ENCODE peak calls at places on chromosome 7, in seven cellular contexts. T is mammary epithelial cell, I is fibroblast of lung, S is HCT116, O is astrocyte, V is H9, C is GM23338. B is an unnamed sample.

GRCh38 chr7:37495574-37496184 is 47.0 kb upstream of the ELMO1 start:
- DNase-seq in T (peak), I (peak), S (no peak), O (no peak), V (no peak), C (peak), B (no peak)

GRCh38 chr7:44372560-44373417 is 47.4 kb upstream of the CAMK2B start:
- DNase-seq in T (no peak), I (no peak), S (no peak), O (no peak), V (no peak), C (no peak), B (no peak)

GRCh38 chr7:1734331-1734730 is 64.3 kb downstream of the ELFN1 start:
- DNase-seq in T (no peak), I (no peak), S (no peak), O (no peak), V (no peak), C (no peak), B (no peak)

GRCh38 chr7:12570529-12571461 is at the start of gene SCIN:
- DNase-seq in T (no peak), I (peak), S (no peak), O (peak), V (peak), C (peak), B (no peak)

GRCh38 chr7:57425969-57426628 is 23.9 kb upstream of the ZNF716 start:
- DNase-seq in T (no peak), I (no peak), S (no peak), O (no peak), V (no peak), C (no peak), B (no peak)

GRCh38 chr7:44114586-44115310 is 8.6 kb downstream of the POLD2 start:
- DNase-seq in T (no peak), I (no peak), S (no peak), O (no peak), V (no peak), C (no peak), B (peak)

GRCh38 chr7:55254242-55254595 is 110.9 kb upstream of the LANCL2 start:
- DNase-seq in T (no peak), I (no peak), S (no peak), O (no peak), V (peak), C (peak), B (no peak)

GRCh38 chr7:75869776-75870379 is 9.0 kb upstream of the RHBDD2 start:
- DNase-seq in T (peak), I (no peak), S (no peak), O (peak), V (no peak), C (no peak), B (no peak)

GRCh38 chr7:45174328-45174610 is 16.7 kb downstream of the RAMP3 start:
- DNase-seq in T (no peak), I (no peak), S (no peak), O (no peak), V (no peak), C (no peak), B (no peak)

GRCh38 chr7:140079121-140079536 is 16.4 kb upstream of the PARP12 start:
- DNase-seq in T (peak), I (peak), S (no peak), O (peak), V (peak), C (peak), B (no peak)

GRCh38 chr7:140176271-140176701 is 497 bp downstream of the KDM7A start:
- DNase-seq in T (no peak), I (no peak), S (no peak), O (no peak), V (no peak), C (peak), B (no peak)

GRCh38 chr7:48171190-48171589 is at the start of gene ABCA13:
- DNase-seq in T (peak), I (peak), S (no peak), O (no peak), V (no peak), C (no peak), B (no peak)

GRCh38 chr7:131302876-131303707 is 24.6 kb upstream of the MKLN1 start:
- DNase-seq in T (peak), I (peak), S (peak), O (no peak), V (peak), C (peak), B (no peak)

GRCh38 chr7:87318741-87319140 is 26.7 kb upstream of the CROT start:
- DNase-seq in T (no peak), I (no peak), S (no peak), O (no peak), V (no peak), C (no peak), B (no peak)

GRCh38 chr7:31408120-31408729 is 67.7 kb upstream of the NEUROD6 start:
- DNase-seq in T (peak), I (peak), S (peak), O (peak), V (no peak), C (no peak), B (no peak)

GRCh38 chr7:66597472-66597871 is 31.2 kb upstream of the KCTD7 start:
- DNase-seq in T (no peak), I (no peak), S (no peak), O (no peak), V (no peak), C (no peak), B (no peak)

GRCh38 chr7:142168746-142169145 is 57.2 kb downstream of the MGAM2 start:
- DNase-seq in T (peak), I (no peak), S (no peak), O (peak), V (no peak), C (no peak), B (no peak)

GRCh38 chr7:124364283-124364682 is 331.4 kb upstream of the TMEM229A start:
- DNase-seq in T (no peak), I (no peak), S (no peak), O (no peak), V (no peak), C (no peak), B (no peak)

GRCh38 chr7:123433665-123434064 is 100.7 kb downstream of the IQUB start:
- DNase-seq in T (peak), I (no peak), S (no peak), O (no peak), V (no peak), C (no peak), B (no peak)

GRCh38 chr7:128913856-128914565 is 3.5 kb upstream of the KCP start:
- DNase-seq in T (no peak), I (no peak), S (no peak), O (no peak), V (no peak), C (no peak), B (no peak)

GRCh38 chr7:17962652-17963051 is 22.4 kb upstream of the SNX13 start:
- DNase-seq in T (no peak), I (no peak), S (no peak), O (no peak), V (no peak), C (no peak), B (no peak)

GRCh38 chr7:107157091-107157490 is 11.7 kb upstream of the HBP1 start:
- DNase-seq in T (no peak), I (no peak), S (no peak), O (no peak), V (no peak), C (no peak), B (no peak)

GRCh38 chr7:90952649-90952991 is 311.6 kb upstream of the FZD1 start:
- DNase-seq in T (no peak), I (no peak), S (no peak), O (no peak), V (no peak), C (peak), B (no peak)

GRCh38 chr7:148380581-148381419 is 209.8 kb upstream of the C7orf33 start:
- DNase-seq in T (no peak), I (no peak), S (no peak), O (no peak), V (no peak), C (peak), B (no peak)

GRCh38 chr7:22647451-22648257 is 79.3 kb upstream of the IL6 start:
- DNase-seq in T (peak), I (peak), S (no peak), O (peak), V (no peak), C (no peak), B (no peak)

GRCh38 chr7:19491371-19491770 is 217.5 kb downstream of the POLR1F start:
- DNase-seq in T (no peak), I (no peak), S (no peak), O (no peak), V (no peak), C (peak), B (no peak)

GRCh38 chr7:27750336-27750735 is 10.4 kb downstream of the TAX1BP1 start:
- DNase-seq in T (no peak), I (no peak), S (no peak), O (no peak), V (no peak), C (no peak), B (no peak)

GRCh38 chr7:24718977-24719491 is 38.2 kb downstream of the GSDME start:
- DNase-seq in T (no peak), I (no peak), S (no peak), O (no peak), V (no peak), C (no peak), B (peak)

GRCh38 chr7:88377421-88377820 is 70.7 kb upstream of the STEAP4 start:
- DNase-seq in T (peak), I (no peak), S (peak), O (no peak), V (peak), C (peak), B (no peak)

GRCh38 chr7:16921644-16922257 is 40.0 kb upstream of the AGR3 start:
- DNase-seq in T (no peak), I (no peak), S (no peak), O (peak), V (no peak), C (no peak), B (no peak)

GRCh38 chr7:138752568-138753518 is 45.0 kb upstream of the TMEM213 start:
- DNase-seq in T (peak), I (no peak), S (peak), O (peak), V (no peak), C (peak), B (peak)

GRCh38 chr7:144842377-144842851 is 6.6 kb upstream of the TPK1 start:
- DNase-seq in T (peak), I (peak), S (no peak), O (no peak), V (no peak), C (peak), B (no peak)
- H2AFZ ChIP-seq in T (peak), I (no peak), S (no peak), O (no peak), V (peak), C (peak), B (no peak)

GRCh38 chr7:114931656-114932011 is 9.7 kb downstream of the MDFIC start:
- DNase-seq in T (no peak), I (no peak), S (no peak), O (no peak), V (no peak), C (no peak), B (no peak)
- TF ChIP-seq CTCF in T (no peak), I (no peak), S (no peak), O (no peak), V (no peak), C (no peak), B (no peak)

DNA sequence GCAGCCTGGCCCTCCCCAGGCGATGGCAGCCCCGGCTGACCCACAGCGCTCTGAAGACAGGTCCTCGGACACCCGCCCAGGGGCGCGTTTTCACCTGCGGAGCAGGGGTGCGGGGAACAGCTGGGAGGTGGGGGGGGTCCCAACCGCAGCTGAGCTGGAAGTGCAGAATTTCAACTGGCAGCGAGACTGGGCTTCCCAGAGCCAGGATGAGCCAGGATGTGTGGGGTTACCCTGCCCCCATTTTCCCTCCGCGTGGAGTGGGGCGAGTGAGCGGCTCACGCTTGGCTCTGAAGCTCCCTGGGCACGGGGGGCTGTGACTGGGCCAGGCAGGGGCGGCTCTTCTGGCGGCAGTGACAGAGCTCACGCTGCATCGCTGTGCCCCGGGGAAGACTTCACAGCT is 70.2 kb downstream of the DNAJB6 start:
- DNase-seq in T (no peak), I (no peak), S (no peak), O (no peak), V (no peak), C (no peak), B (no peak)
- H2AFZ ChIP-seq in T (no peak), I (no peak), S (no peak), O (no peak), V (no peak), C (no peak), B (no peak)

GRCh38 chr7:30322656-30323355 is 38.4 kb downstream of the ZNRF2 start:
- DNase-seq in T (peak), I (no peak), S (no peak), O (no peak), V (no peak), C (no peak), B (no peak)
- TF ChIP-seq CTCF in T (no peak), I (no peak), S (no peak), O (no peak), V (no peak), C (no peak), B (no peak)

DNA sequence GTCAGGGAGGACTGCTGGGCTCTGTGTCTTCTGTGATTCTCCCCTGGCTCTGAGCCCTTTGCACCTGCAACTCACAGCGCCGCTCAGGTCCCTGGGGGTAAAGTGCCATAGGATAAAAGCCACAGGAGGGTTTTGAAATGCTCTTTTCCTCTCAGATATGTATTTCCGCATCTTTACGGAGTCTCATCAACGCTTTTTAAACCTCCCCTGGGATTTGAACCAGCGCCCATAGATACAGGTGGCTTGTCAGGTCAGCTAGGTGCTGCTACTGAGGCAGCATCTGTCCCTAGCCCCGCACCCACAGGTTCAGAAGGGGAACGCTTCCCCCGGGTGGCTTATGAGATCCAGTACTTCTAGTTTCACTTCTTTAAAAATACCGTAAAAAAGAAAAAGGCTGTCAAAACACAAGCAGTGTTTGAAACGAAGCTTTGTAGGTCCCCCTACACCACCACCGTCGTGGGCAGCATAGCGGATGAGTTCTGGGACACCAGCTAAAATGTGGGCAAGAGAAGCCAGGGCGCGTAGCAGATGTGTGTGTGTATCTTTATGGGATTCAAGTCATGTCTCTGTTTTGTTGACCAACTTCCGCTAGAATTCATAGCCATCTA is 173.5 kb downstream of the CUX1 start:
- DNase-seq in T (no peak), I (no peak), S (no peak), O (no peak), V (no peak), C (no peak), B (peak)
- H2AFZ ChIP-seq in T (no peak), I (no peak), S (no peak), O (no peak), V (no peak), C (no peak), B (no peak)

DNA sequence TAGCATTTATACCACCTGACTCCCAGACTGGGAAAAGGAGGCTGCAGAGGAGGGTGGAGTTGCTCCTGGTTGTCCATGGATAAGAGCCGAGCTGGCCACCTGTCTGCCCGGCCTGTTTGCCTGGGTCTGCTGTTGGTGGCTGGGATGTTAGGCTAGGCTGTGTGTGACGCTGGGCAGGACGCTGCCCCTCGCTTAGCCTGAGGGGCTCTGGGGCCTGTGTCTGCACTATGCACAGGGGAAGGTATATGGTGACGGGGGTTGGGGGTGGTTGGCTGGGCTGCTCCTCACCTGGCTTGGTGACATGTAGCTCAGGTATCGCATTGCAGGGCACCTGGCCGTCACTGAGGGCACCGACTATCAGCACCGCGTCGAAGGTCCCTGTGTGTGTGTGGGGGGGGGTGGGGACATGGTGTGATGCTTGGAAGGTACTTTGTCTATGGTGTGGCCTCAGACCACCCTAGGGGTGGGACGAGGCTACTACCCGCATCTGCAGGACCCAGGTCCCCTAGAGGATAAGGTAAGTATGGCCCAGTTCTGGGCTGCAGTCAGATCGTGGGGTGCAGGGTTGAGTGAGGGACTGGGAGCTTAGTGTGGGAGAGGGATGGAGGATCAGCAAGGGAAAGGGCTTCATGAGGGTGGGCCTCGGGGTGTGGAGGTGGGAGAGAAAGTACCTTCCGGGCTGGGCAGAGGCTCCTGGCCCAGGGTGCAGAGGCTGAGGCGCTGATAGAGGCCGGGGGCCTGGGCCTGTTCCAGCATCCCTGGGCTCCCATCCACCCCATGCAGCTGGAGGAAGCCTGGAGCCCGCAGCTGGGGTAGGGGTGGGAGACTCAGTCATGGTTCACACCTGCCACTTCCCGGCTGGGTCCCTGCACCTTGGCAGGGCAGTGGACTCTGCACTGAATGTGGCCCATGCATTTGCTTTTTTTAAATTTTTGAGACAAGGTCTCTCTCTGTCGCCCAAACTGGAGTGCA is 2.3 kb downstream of the METTL27 start:
- DNase-seq in T (no peak), I (no peak), S (no peak), O (no peak), V (peak), C (peak), B (no peak)
- TF ChIP-seq CTCF in T (peak), I (no peak), S (peak), O (no peak), V (peak), C (peak), B (peak)

GRCh38 chr7:51161937-51162336 is 154.7 kb downstream of the COBL start:
- DNase-seq in T (no peak), I (no peak), S (no peak), O (no peak), V (no peak), C (no peak), B (no peak)

GRCh38 chr7:51160990-51161615 is 155.5 kb downstream of the COBL start:
- DNase-seq in T (peak), I (peak), S (peak), O (peak), V (peak), C (peak), B (peak)

GRCh38 chr7:51165337-51165736 is 151.3 kb downstream of the COBL start:
- DNase-seq in T (no peak), I (no peak), S (no peak), O (no peak), V (no peak), C (no peak), B (no peak)

GRCh38 chr7:51160411-51160810 is 156.2 kb downstream of the COBL start:
- DNase-seq in T (no peak), I (no peak), S (no peak), O (no peak), V (no peak), C (no peak), B (no peak)

GRCh38 chr7:51162724-51163329 is 153.8 kb downstream of the COBL start:
- DNase-seq in T (peak), I (peak), S (peak), O (peak), V (peak), C (peak), B (peak)
- H2AFZ ChIP-seq in T (no peak), I (no peak), S (no peak), O (peak), V (no peak), C (no peak), B (no peak)

DNA sequence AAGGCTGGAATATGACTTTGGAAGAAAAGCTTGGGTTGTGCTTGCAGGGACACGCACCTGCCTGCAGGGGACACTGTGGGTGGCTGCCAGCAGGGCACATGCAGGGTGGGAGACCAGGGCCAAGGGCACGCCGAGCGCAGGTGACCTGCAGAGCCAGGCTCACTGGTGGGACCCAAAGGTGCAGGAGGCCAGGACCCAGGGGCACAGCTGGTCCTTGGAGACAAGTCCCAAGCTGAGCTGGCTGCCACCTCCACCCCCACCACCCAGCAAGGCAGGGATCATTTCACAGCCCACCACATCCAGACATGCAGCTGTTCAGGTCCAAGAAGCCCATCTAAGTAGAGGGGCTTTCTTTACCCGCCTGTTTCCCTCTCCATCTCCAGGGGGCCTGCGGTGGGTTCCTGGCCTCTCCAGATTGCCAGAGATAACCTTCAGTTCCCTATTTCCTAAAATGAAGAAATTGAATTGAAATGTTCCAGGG is 13.8 kb upstream of the CLIP2 start:
- DNase-seq in T (no peak), I (no peak), S (no peak), O (no peak), V (peak), C (peak), B (peak)
- TF ChIP-seq CTCF in T (peak), I (peak), S (peak), O (no peak), V (peak), C (peak), B (peak)

B was measured in DND-41.